ENCODE peak calls at places on chromosomes 1 and 21, in seven cellular contexts. R is HAP-1; O is CD8-positive, alpha-beta memory T cell; P is thoracic aorta; F is tibial artery; T is colonic mucosa; Q is aorta. B is an unnamed sample.

GRCh38 chr1:2300851-2301606 is 72.9 kb downstream of the SKI start:
- DNase-seq in R (no peak), F (peak; percentile 92), O (peak; percentile 98), T (peak; percentile 71), Q (peak; percentile 93), P (peak; percentile 54), B (no peak)

GRCh38 chr1:157739229-157739901 is 37.6 kb downstream of the FCRL2 start:
- DNase-seq in F (no peak), P (no peak), R (no peak), O (no peak), Q (no peak), T (no peak), B (no peak)

GRCh38 chr1:29136463-29136915 is 12.8 kb upstream of the TMEM200B start:
- DNase-seq in R (peak; percentile 62), O (no peak), Q (peak; percentile 70), P (no peak), T (no peak), F (no peak), B (no peak)

GRCh38 chr21:28431022-28431421 is 561.7 kb downstream of the LTN1 start:
- DNase-seq in T (no peak), O (no peak), P (no peak), Q (no peak), R (no peak), F (no peak), B (no peak)

GRCh38 chr1:95084317-95085176 is 11.8 kb upstream of the ALG14 start:
- DNase-seq in F (no peak), T (peak; percentile 40), R (peak; percentile 53), P (no peak), O (no peak), Q (no peak), B (no peak)

GRCh38 chr1:185998391-185998790 is 264.2 kb downstream of the HMCN1 start:
- DNase-seq in P (no peak), R (no peak), F (no peak), Q (no peak), O (no peak), T (no peak), B (no peak)

GRCh38 chr1:29499101-29499650 is 262.9 kb downstream of the PTPRU start:
- DNase-seq in F (peak; percentile 44), R (no peak), O (no peak), P (no peak), T (no peak), Q (peak; percentile 57), B (no peak)

GRCh38 chr1:157460381-157460780 is 91.9 kb downstream of the FCRL5 start:
- DNase-seq in P (no peak), O (no peak), R (no peak), Q (no peak), T (no peak), F (no peak), B (no peak)

GRCh38 chr1:212379366-212379765 is 35.3 kb downstream of the PACC1 start:
- DNase-seq in Q (no peak), T (no peak), F (no peak), P (no peak), O (no peak), R (no peak), B (no peak)

DNA sequence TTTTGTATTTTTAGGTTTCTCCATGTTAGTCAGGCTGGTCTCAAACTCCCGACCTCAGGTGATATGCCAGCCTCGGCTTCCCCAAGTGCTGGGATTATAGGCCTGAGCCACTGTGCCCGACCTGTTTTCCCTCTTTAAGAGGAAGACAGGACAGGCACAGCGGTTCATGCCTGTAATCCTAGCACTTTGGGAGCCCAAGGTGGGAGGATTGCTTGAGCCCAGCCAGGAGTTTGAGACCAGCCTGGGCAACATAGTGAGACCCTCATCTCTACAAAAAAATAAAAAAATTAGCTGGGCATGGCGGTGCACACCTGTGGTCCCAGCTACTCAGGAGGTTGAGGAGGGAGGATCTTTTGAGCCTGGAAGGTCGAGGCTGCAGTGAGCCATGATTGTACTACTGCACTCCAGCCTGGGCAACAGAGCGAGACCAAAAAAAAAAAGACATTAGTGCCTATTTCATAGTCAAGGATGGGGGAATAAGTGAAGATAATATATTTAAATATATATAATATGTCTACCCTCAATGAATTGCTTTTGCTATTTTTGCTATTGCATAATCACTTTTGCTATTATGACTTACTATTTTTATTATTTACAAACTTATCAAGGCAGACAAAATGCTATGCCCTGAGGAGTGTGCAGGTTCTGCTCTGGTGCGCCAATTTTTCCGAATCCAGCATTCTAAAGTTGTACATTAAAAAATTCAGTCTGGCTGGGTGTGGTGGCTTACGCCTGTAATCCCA is 17.7 kb downstream of the MARCKSL1 start:
- DNase-seq in T (no peak), R (no peak), O (no peak), Q (no peak), P (no peak), F (no peak), B (no peak)
- H3K4me1 ChIP-seq in T (peaks cover 4% of the 10 kb centered on the region), R (no peaks in the 10 kb centered on the region), O (peaks cover 32% of the 10 kb centered on the region), Q (no peaks in the 10 kb centered on the region), P (no peaks in the 10 kb centered on the region), F (no peaks in the 10 kb centered on the region), B (no peaks in the 10 kb centered on the region)

GRCh38 chr21:44052071-44052829 is 40.1 kb downstream of the TRAPPC10 start:
- DNase-seq in T (no peak), F (peak; percentile 49), Q (no peak), P (no peak), O (no peak), R (no peak), B (peak; percentile 14)
- H3K36me3 ChIP-seq in T (peaks cover under 1% of the 10 kb centered on the region), F (peaks cover 22% of the 10 kb centered on the region), Q (no peaks in the 10 kb centered on the region), P (peaks cover 4% of the 10 kb centered on the region), O (peaks cover 42% of the 10 kb centered on the region), R (peaks cover 13% of the 10 kb centered on the region), B (no peaks in the 10 kb centered on the region)

DNA sequence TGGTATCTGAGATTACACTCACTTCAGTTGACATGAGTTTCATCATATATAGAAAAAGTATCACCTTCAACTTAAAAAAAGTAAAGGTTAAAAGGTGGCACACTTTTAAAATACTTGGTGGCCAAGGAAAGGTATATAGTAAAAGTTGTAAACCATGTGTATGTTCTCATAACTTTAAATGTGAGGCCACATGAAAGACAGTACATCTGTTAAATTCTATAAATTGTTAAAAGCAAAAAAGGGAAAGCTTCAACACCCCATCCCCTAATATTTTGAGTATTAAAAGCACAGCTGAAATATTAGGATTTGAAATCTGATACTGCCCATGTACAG is 5.6 kb downstream of the IRF2BP2 start:
- DNase-seq in F (no peak), R (no peak), O (no peak), P (no peak), T (no peak), Q (no peak), B (no peak)
- H3K4me1 ChIP-seq in F (peaks cover 24% of the 10 kb centered on the region), R (peaks cover 50% of the 10 kb centered on the region), O (peaks cover 73% of the 10 kb centered on the region), P (peaks cover 44% of the 10 kb centered on the region), T (peaks cover 11% of the 10 kb centered on the region), Q (no peaks in the 10 kb centered on the region), B (peaks cover 7% of the 10 kb centered on the region)

GRCh38 chr1:24454684-24455091 is 39.1 kb downstream of the NIPAL3 start:
- DNase-seq in O (no peak), Q (no peak), F (no peak), T (no peak), P (no peak), R (no peak), B (no peak)

GRCh38 chr1:24452922-24453481 is 37.4 kb downstream of the NIPAL3 start:
- DNase-seq in F (no peak), Q (no peak), O (no peak), P (no peak), T (no peak), R (no peak), B (no peak)

GRCh38 chr1:24450857-24451397 is 35.3 kb downstream of the NIPAL3 start:
- DNase-seq in F (no peak), Q (no peak), P (no peak), O (no peak), R (no peak), T (no peak), B (peak; percentile 57)

GRCh38 chr1:24450321-24450720 is 34.7 kb downstream of the NIPAL3 start:
- DNase-seq in P (no peak), Q (no peak), F (no peak), T (no peak), O (no peak), R (no peak), B (no peak)
- H3K36me3 ChIP-seq in P (peaks cover 3% of the 10 kb centered on the region), Q (no peaks in the 10 kb centered on the region), F (no peaks in the 10 kb centered on the region), T (no peaks in the 10 kb centered on the region), O (peaks cover 48% of the 10 kb centered on the region), R (peaks cover 2% of the 10 kb centered on the region), B (peaks cover 7% of the 10 kb centered on the region)

GRCh38 chr21:38249879-38250278 is 6.9 kb upstream of the KCNJ15 start:
- DNase-seq in F (no peak), P (no peak), Q (no peak), R (no peak), T (no peak), O (no peak), B (no peak)

GRCh38 chr21:38247738-38248509 is 8.9 kb upstream of the KCNJ15 start:
- DNase-seq in R (no peak), O (no peak), T (no peak), P (no peak), Q (no peak), F (no peak), B (no peak)

GRCh38 chr21:38250991-38251418 is 5.8 kb upstream of the KCNJ15 start:
- DNase-seq in Q (no peak), R (no peak), P (no peak), O (no peak), T (no peak), F (no peak), B (no peak)

GRCh38 chr21:38244885-38245869 is 11.6 kb upstream of the KCNJ15 start:
- DNase-seq in Q (no peak), O (peak; percentile 31), P (no peak), R (no peak), F (no peak), T (no peak), B (no peak)

DNA sequence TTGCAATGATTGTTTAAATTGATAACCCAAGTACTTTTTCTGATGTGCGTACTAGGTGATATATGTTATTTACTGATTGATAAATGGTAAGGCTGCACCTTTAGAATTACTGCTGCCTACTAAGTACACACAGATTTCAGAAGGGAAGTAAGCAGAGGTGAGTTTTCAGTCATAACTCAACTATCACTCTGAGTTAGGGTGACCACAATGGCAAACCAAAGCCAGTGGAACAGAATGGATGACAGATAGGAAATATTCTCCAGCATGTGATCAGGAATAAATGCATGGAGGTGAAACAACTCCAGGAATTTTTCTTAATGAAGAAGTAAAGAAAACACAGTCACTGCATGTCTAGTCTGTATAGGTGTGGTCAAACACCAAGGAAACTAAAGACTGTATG is 7.5 kb upstream of the KCNJ15 start:
- DNase-seq in Q (no peak), O (no peak), F (no peak), T (no peak), P (no peak), R (no peak), B (no peak)
- H3K4me1 ChIP-seq in Q (peaks cover 3% of the 10 kb centered on the region), O (peaks cover 13% of the 10 kb centered on the region), F (no peaks in the 10 kb centered on the region), T (peaks cover 4% of the 10 kb centered on the region), P (peaks cover 59% of the 10 kb centered on the region), R (no peaks in the 10 kb centered on the region), B (no peaks in the 10 kb centered on the region)

B was measured in prostate gland.